ENCODE peak calls at places on chromosomes 7 and 10, in four cellular contexts. A is HuH-7; J is RCC 7860; U is stimulated activated CD4-positive, alpha-beta T cell treated with anti-CD3 and anti-CD28 coated beads, Interleukin-1b, Interleukin-23, amount 100 ng/mL, for 24 hours. O is an unnamed sample.

GRCh38 chr7:142420554-142421362 is 162.9 kb upstream of the PRSS58 start:
- DNase-seq in A (peak; percentile 17), J (no peak), U (no peak), O (no peak)

GRCh38 chr10:84114088-84114667 is 25.1 kb upstream of the GHITM start:
- DNase-seq in A (peak; percentile 8), J (no peak), U (no peak), O (no peak)

GRCh38 chr10:76939862-76940495 is 697.6 kb downstream of the KCNMA1 start:
- DNase-seq in A (no peak), J (no peak), U (no peak), O (no peak)

GRCh38 chr10:65570143-65571010 is 1355.5 kb upstream of the LRRTM3 start:
- DNase-seq in A (peak; percentile 9), J (peak; percentile 49), U (no peak), O (peak; percentile 35)

GRCh38 chr7:155258233-155258575 is 39.5 kb upstream of the INSIG1 start:
- DNase-seq in A (no peak), J (peak; percentile 92), U (no peak), O (no peak)

GRCh38 chr7:155216475-155217272 is 81.0 kb upstream of the INSIG1 start:
- DNase-seq in A (peak; percentile 44), J (no peak), U (no peak), O (no peak)

GRCh38 chr10:14971867-14972448 is 12.8 kb downstream of the MEIG1 start:
- DNase-seq in A (no peak), J (no peak), U (peak; percentile 15), O (no peak)

GRCh38 chr7:113677811-113678210 is 241.0 kb downstream of the PPP1R3A start:
- DNase-seq in A (no peak), J (no peak), U (no peak), O (no peak)

GRCh38 chr7:64875658-64876406 is 27.2 kb upstream of the ZNF273 start:
- DNase-seq in A (peak; percentile 10), J (no peak), U (no peak), O (no peak)

GRCh38 chr7:169854-170172 is 22.6 kb upstream of the FAM20C start:
- DNase-seq in A (no peak), J (no peak), U (no peak), O (no peak)

GRCh38 chr7:55265836-55266235 is 99.3 kb upstream of the LANCL2 start:
- DNase-seq in A (no peak), J (no peak), U (no peak), O (no peak)

GRCh38 chr10:88879754-88880286 is at the start of gene STAMBPL1:
- DNase-seq in A (peak; percentile 52), J (no peak), U (peak; percentile 73), O (peak; percentile 63)

GRCh38 chr7:2880882-2881281 is 36.8 kb upstream of the GNA12 start:
- DNase-seq in A (no peak), J (no peak), U (no peak), O (no peak)

GRCh38 chr10:117138838-117139580 is 939 bp upstream of the VAX1 start:
- DNase-seq in A (no peak), J (no peak), U (no peak), O (no peak)

GRCh38 chr7:22864855-22865606 is 42.4 kb upstream of the TOMM7 start:
- DNase-seq in A (no peak), J (no peak), U (no peak), O (no peak)

GRCh38 chr7:120079704-120080103 is 193.3 kb upstream of the KCND2 start:
- DNase-seq in A (peak; percentile 4), J (no peak), U (no peak), O (no peak)

GRCh38 chr10:104330168-104331117 is 7.8 kb downstream of the ITPRIP start:
- DNase-seq in A (no peak), J (peak; percentile 58), U (no peak), O (no peak)

GRCh38 chr7:7641129-7641663 is 644 bp downstream of the UMAD1 start:
- DNase-seq in A (no peak), J (no peak), U (no peak), O (peak; percentile 68)

GRCh38 chr10:125629758-125630376 is 53.1 kb downstream of the TEX36 start:
- DNase-seq in A (peak; percentile 38), J (peak; percentile 37), U (no peak), O (peak; percentile 51)

GRCh38 chr10:95209509-95210127 is 15.6 kb downstream of the ACSM6 start:
- DNase-seq in A (no peak), J (no peak), U (no peak), O (no peak)

GRCh38 chr7:128045766-128046165 is 14.5 kb upstream of the LRRC4 start:
- DNase-seq in A (no peak), J (no peak), U (no peak), O (no peak)

GRCh38 chr7:110075450-110075849 is 1015.5 kb upstream of the LRRN3 start:
- DNase-seq in A (no peak), J (no peak), U (no peak), O (no peak)

GRCh38 chr7:50822110-50822509 is 39.4 kb upstream of the GRB10 start:
- DNase-seq in A (no peak), J (no peak), U (no peak), O (no peak)

GRCh38 chr10:77712207-77712606 is 74.6 kb upstream of the KCNMA1 start:
- DNase-seq in A (no peak), J (no peak), U (no peak), O (no peak)

GRCh38 chr7:4185736-4186512 is 496.2 kb upstream of the FOXK1 start:
- DNase-seq in A (no peak), J (no peak), U (no peak), O (no peak)

O was measured in SW 1271.